ENCODE peak calls at places on chromosomes 16 and 17, in six cellular contexts. B is HepG2, R is K562, O is GM12878, V is GM12891, D is H1. G is an unnamed sample.

GRCh38 chr17:49218941-49219913 is 8.7 kb downstream of the ABI3 start:
- DNase-seq in B (no peak), R (peak), O (peak), V (peak), D (no peak), G (peak)

GRCh38 chr16:4618645-4619418 is 4.1 kb upstream of the UBALD1 start:
- DNase-seq in B (peak), R (no peak), O (no peak), V (no peak), D (no peak), G (no peak)

GRCh38 chr17:58276423-58276822 is 4.3 kb downstream of the MPO start:
- DNase-seq in B (no peak), R (peak), O (no peak), V (no peak), D (no peak), G (no peak)

GRCh38 chr17:55053855-55054254 is 85.3 kb downstream of the STXBP4 start:
- DNase-seq in B (no peak), R (no peak), O (no peak), V (no peak), D (no peak), G (no peak)

GRCh38 chr17:1752425-1752941 is 9.4 kb upstream of the SERPINF1 start:
- DNase-seq in B (no peak), R (no peak), O (no peak), V (peak), D (no peak), G (no peak)

GRCh38 chr17:74239169-74239568 is 25.8 kb downstream of the TTYH2 start:
- DNase-seq in B (no peak), R (no peak), O (no peak), V (no peak), D (no peak), G (no peak)

GRCh38 chr17:45405250-45406086 is 27.2 kb downstream of the ARHGAP27 start:
- DNase-seq in B (no peak), R (peak), O (no peak), V (no peak), D (peak), G (no peak)

GRCh38 chr16:67409631-67410030 is 6.6 kb downstream of the ZDHHC1 start:
- DNase-seq in B (no peak), R (no peak), O (no peak), V (no peak), D (no peak), G (no peak)

GRCh38 chr17:45371414-45372324 is 54.8 kb upstream of the MAP3K14 start:
- DNase-seq in B (peak), R (no peak), O (no peak), V (no peak), D (peak), G (no peak)

GRCh38 chr16:68396481-68396880 is 51.8 kb downstream of the SMPD3 start:
- DNase-seq in B (peak), R (no peak), O (no peak), V (no peak), D (no peak), G (no peak)

GRCh38 chr17:70128727-70129238 is 40.5 kb upstream of the KCNJ2 start:
- DNase-seq in B (no peak), R (peak), O (no peak), V (no peak), D (no peak), G (no peak)

GRCh38 chr17:7112527-7113108 is 2.0 kb downstream of the ASGR2 start:
- DNase-seq in B (peak), R (no peak), O (no peak), V (no peak), D (no peak), G (no peak)

GRCh38 chr17:7111784-7112526 is 2.7 kb downstream of the ASGR2 start:
- DNase-seq in B (peak), R (no peak), O (no peak), V (no peak), D (no peak), G (no peak)

GRCh38 chr17:7113273-7114071 is 1.1 kb downstream of the ASGR2 start:
- DNase-seq in B (peak), R (no peak), O (no peak), V (no peak), D (no peak), G (no peak)

GRCh38 chr17:7114875-7115614 is 423 bp upstream of the ASGR2 start:
- DNase-seq in B (peak), R (no peak), O (no peak), V (no peak), D (no peak), G (no peak)

GRCh38 chr17:7114241-7114874 is at the start of gene ASGR2:
- DNase-seq in B (peak), R (no peak), O (no peak), V (no peak), D (no peak), G (no peak)
- TF ChIP-seq TAF1 in B (peak), R (no peak), O (no peak), V (no peak), D (no peak), G (no peak)

DNA sequence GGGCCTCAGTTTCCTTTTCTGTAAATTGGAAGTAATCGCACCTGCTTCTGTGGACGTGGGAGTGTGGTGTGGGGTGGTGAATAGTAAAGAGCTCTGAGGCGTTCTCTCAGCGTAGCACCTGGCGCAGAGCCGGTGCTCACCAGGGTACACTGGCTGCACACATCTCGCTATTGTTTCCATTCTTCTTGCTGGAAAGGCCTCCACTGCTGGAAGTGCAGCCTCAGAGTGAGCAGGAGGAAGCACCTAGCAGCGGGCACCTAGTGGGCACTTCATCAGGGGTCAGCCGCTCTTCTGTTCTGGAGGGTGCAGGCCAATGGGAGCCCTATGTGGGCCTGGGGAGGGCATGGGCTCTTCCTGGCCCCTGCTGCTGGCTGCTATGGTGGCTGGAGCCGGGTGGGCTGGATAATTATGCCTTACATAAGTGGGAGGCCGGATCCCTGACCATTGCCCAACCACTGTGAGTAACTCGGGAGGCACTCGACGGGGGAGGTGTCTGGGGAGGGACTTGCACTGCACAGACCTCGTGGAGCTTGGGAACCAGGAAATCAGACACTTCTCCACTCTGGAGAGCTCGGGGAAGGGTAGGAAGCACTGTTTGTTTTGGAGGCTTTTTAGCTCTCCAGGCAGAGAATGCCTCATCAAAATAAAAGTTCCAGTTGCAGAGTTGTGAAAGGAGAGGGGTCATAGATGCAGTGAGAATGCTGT is 1.7 kb downstream of the MAP2K3 start:
- DNase-seq in B (peak), R (peak), O (no peak), V (no peak), D (no peak), G (no peak)
- TF ChIP-seq POLR2A in B (peak), R (no peak), O (no peak), V (no peak), D (no peak), G (no peak)

GRCh38 chr16:69709456-69710084 is 16.8 kb downstream of the NQO1 start:
- DNase-seq in B (peak), R (peak), O (peak), V (no peak), D (no peak), G (no peak)
- TF ChIP-seq POLR2AphosphoS5 in B (no peak), R (no peak), O (no peak), V (no peak), D (no peak), G (no peak)

GRCh38 chr16:19463468-19464315 is 46.0 kb downstream of the TMC5 start:
- DNase-seq in B (no peak), R (no peak), O (no peak), V (no peak), D (no peak), G (no peak)
- TF ChIP-seq TAF1 in B (no peak), R (no peak), O (no peak), V (no peak), D (no peak), G (no peak)

DNA sequence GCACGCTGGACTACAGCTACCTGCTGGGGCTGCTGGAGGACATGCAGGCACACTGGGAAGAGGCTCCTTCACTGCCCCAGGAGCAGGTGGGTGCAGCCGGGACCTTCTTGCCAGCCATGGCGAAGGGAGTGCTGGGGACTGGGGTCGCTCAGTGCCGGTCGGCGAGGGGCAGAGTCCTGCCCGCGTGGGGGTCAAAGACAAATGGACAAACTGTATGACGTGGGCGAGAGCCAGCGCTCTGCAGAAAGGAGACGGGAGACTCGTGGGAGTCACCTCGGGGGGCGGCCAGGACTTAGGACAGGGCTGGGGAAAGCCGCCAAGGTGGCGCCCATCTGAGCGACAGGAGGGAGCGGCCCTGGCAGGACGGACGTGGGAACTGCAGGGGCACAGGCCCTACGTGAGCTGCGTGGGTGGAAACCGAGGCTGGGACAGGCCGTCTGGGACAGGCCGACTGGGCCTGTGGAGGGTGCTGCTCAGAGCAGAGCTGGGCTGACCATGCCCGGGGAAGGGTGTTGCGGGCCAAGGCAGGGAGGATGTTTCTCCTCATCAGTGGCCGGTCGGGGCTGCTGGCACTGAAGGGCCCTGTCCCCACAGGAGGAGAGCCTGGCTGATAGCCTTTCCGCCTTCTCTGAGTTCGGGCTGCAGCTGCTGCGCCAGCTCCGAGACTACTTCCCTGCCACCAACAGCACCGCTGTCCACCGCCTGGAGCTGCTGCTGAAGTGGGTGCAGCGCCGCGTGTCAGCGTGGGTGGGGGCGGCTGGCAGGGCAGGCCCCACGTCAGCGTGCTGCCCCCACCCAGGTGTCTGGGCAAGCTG is 8.0 kb downstream of the TSR3 start:
- DNase-seq in B (no peak), R (no peak), O (no peak), V (no peak), D (no peak), G (no peak)
- TF ChIP-seq POLR2A in B (peak), R (no peak), O (no peak), V (no peak), D (no peak), G (no peak)

GRCh38 chr16:935684-936083 is 35.1 kb downstream of the LMF1 start:
- DNase-seq in B (no peak), R (no peak), O (no peak), V (no peak), D (no peak), G (no peak)

GRCh38 chr16:931651-932500 is 38.9 kb downstream of the LMF1 start:
- DNase-seq in B (no peak), R (no peak), O (no peak), V (no peak), D (no peak), G (no peak)

GRCh38 chr16:932831-933330 is 37.9 kb downstream of the LMF1 start:
- DNase-seq in B (no peak), R (no peak), O (no peak), V (no peak), D (no peak), G (no peak)

GRCh38 chr16:933581-933980 is 37.2 kb downstream of the LMF1 start:
- DNase-seq in B (no peak), R (no peak), O (no peak), V (no peak), D (no peak), G (no peak)

GRCh38 chr16:934178-934577 is 36.6 kb downstream of the LMF1 start:
- DNase-seq in B (no peak), R (no peak), O (no peak), V (no peak), D (no peak), G (no peak)
- TF ChIP-seq POLR2AphosphoS5 in B (no peak), R (no peak), O (no peak), V (no peak), D (no peak), G (no peak)

GRCh38 chr17:47315451-47316266 is 8.1 kb upstream of the EFCAB13 start:
- DNase-seq in B (peak), R (peak), O (peak), V (no peak), D (no peak), G (no peak)

GRCh38 chr17:47320879-47321502 is 2.8 kb upstream of the EFCAB13 start:
- DNase-seq in B (no peak), R (no peak), O (no peak), V (no peak), D (no peak), G (no peak)

GRCh38 chr17:47318197-47318918 is 5.4 kb upstream of the EFCAB13 start:
- DNase-seq in B (peak), R (no peak), O (no peak), V (no peak), D (no peak), G (no peak)

GRCh38 chr17:47316316-47316715 is 7.4 kb upstream of the EFCAB13 start:
- DNase-seq in B (peak), R (no peak), O (no peak), V (no peak), D (no peak), G (no peak)

DNA sequence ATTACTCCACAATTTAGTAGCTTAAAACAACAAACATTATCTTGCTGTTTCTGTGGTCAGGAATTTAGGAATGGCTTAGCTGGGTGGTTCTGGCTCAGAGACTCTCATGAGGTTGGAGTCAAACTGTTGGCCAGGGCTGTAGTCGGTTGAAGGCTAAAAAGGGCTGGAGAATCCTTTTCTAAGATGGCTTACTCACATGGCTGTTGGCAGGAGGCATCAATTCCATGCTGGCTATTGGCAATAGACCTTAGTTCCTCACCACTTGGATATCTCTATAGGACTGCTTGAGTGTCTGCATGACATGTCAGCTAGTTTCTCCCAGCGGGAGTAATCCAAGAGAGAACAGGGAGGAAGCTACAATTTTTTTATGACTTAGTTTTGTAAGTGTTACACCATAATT is 6.6 kb upstream of the EFCAB13 start:
- DNase-seq in B (no peak), R (no peak), O (no peak), V (no peak), D (no peak), G (no peak)
- TF ChIP-seq TAF1 in B (no peak), R (no peak), O (no peak), V (no peak), D (no peak), G (no peak)

GRCh38 chr17:27765353-27765752 is 35.0 kb downstream of the NOS2 start:
- DNase-seq in B (no peak), R (no peak), O (no peak), V (no peak), D (no peak), G (no peak)
- TF ChIP-seq POLR2A in B (no peak), R (no peak), O (no peak), V (no peak), D (no peak), G (no peak)

DNA sequence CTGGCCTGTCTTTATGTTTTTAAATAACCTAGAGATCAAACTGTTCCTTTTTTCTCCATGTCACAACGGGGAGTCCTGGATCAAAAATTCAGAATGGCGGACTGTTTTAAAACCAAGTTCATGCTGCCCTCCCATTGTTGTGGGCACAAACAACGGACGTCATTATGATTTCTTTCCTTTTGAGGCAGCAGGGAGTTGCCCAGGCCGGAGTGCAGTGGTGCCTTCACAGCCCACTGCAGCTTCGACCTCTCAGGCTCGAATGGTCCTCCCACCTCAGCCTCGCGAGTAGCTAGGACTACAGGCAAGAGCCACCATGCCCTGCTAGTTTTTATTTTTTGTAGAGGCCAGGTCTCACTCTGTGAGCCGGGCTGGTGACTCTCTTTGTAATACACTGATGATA is 26.5 kb downstream of the NDE1 start:
- DNase-seq in B (no peak), R (no peak), O (no peak), V (no peak), D (no peak), G (no peak)
- TF ChIP-seq POLR2AphosphoS5 in B (no peak), R (no peak), O (no peak), V (no peak), D (no peak), G (no peak)

G was measured in GM12892.